ENCODE peak calls at places on chromosomes 11 and 22, in ten cellular contexts. One of them, this sample, is unnamed.
A peak's percentile ranks its signal among the peaks of the same experiment; 100 is the strongest.

GRCh38 chr11:27926469-27926868 is 181.5 kb downstream of the KIF18A start:
- DNase-seq in small intestine: no peak
- DNase-seq in GM12878: no peak
- DNase-seq in NT2/D1: no peak
- DNase-seq in suprapubic skin: no peak
- DNase-seq in effector memory CD4-positive, alpha-beta T cell: no peak
- DNase-seq in lower lobe of right lung: no peak
- DNase-seq in heart left ventricle: no peak
- DNase-seq in stomach: no peak
- DNase-seq in neural progenitor cell: no peak
- DNase-seq in this sample: no peak

GRCh38 chr22:46256358-46256958 is 6.4 kb upstream of the CDPF1 start:
- DNase-seq in small intestine: no peak
- DNase-seq in GM12878: no peak
- DNase-seq in NT2/D1: no peak
- DNase-seq in suprapubic skin: no peak
- DNase-seq in effector memory CD4-positive, alpha-beta T cell: no peak
- DNase-seq in lower lobe of right lung: no peak
- DNase-seq in heart left ventricle: no peak
- DNase-seq in stomach: no peak
- DNase-seq in neural progenitor cell: no peak
- DNase-seq in this sample: no peak

GRCh38 chr11:96317985-96318384 is 25.0 kb downstream of the MAML2 start:
- DNase-seq in small intestine: no peak
- DNase-seq in GM12878: no peak
- DNase-seq in NT2/D1: no peak
- DNase-seq in suprapubic skin: no peak
- DNase-seq in effector memory CD4-positive, alpha-beta T cell: no peak
- DNase-seq in lower lobe of right lung: no peak
- DNase-seq in heart left ventricle: no peak
- DNase-seq in stomach: no peak
- DNase-seq in neural progenitor cell: no peak
- DNase-seq in this sample: no peak

GRCh38 chr11:119114351-119114750 is 7.0 kb upstream of the HINFP start:
- DNase-seq in small intestine: no peak
- DNase-seq in GM12878: no peak
- DNase-seq in NT2/D1: no peak
- DNase-seq in suprapubic skin: no peak
- DNase-seq in effector memory CD4-positive, alpha-beta T cell: no peak
- DNase-seq in lower lobe of right lung: no peak
- DNase-seq in heart left ventricle: no peak
- DNase-seq in stomach: no peak
- DNase-seq in neural progenitor cell: no peak
- DNase-seq in this sample: no peak

GRCh38 chr11:70108250-70108649 is 30.1 kb downstream of the ANO1 start:
- DNase-seq in small intestine: no peak
- DNase-seq in GM12878: no peak
- DNase-seq in NT2/D1: no peak
- DNase-seq in suprapubic skin: no peak
- DNase-seq in effector memory CD4-positive, alpha-beta T cell: no peak
- DNase-seq in lower lobe of right lung: no peak
- DNase-seq in heart left ventricle: no peak
- DNase-seq in stomach: no peak
- DNase-seq in neural progenitor cell: no peak
- DNase-seq in this sample: no peak

GRCh38 chr11:84962018-84962417 is 665.1 kb downstream of the DLG2 start:
- DNase-seq in small intestine: no peak
- DNase-seq in GM12878: no peak
- DNase-seq in NT2/D1: no peak
- DNase-seq in suprapubic skin: no peak
- DNase-seq in effector memory CD4-positive, alpha-beta T cell: no peak
- DNase-seq in lower lobe of right lung: no peak
- DNase-seq in heart left ventricle: no peak
- DNase-seq in stomach: no peak
- DNase-seq in neural progenitor cell: no peak
- DNase-seq in this sample: no peak

GRCh38 chr11:128891410-128891861 is 280 bp downstream of the KCNJ5 start:
- DNase-seq in small intestine: no peak
- DNase-seq in GM12878: no peak
- DNase-seq in NT2/D1: no peak
- DNase-seq in suprapubic skin: no peak
- DNase-seq in effector memory CD4-positive, alpha-beta T cell: no peak
- DNase-seq in lower lobe of right lung: no peak
- DNase-seq in heart left ventricle: no peak
- DNase-seq in stomach: no peak
- DNase-seq in neural progenitor cell: no peak
- DNase-seq in this sample: no peak

GRCh38 chr11:129593098-129593497 is 217.4 kb downstream of the BARX2 start:
- DNase-seq in small intestine: peak; percentile 79
- DNase-seq in GM12878: no peak
- DNase-seq in NT2/D1: peak; percentile 13
- DNase-seq in suprapubic skin: no peak
- DNase-seq in effector memory CD4-positive, alpha-beta T cell: no peak
- DNase-seq in lower lobe of right lung: no peak
- DNase-seq in heart left ventricle: no peak
- DNase-seq in stomach: no peak
- DNase-seq in neural progenitor cell: peak; percentile 11
- DNase-seq in this sample: no peak

GRCh38 chr11:32056445-32056844 is 34.4 kb upstream of the RCN1 start:
- DNase-seq in small intestine: no peak
- DNase-seq in GM12878: no peak
- DNase-seq in NT2/D1: no peak
- DNase-seq in suprapubic skin: no peak
- DNase-seq in effector memory CD4-positive, alpha-beta T cell: no peak
- DNase-seq in lower lobe of right lung: no peak
- DNase-seq in heart left ventricle: no peak
- DNase-seq in stomach: no peak
- DNase-seq in neural progenitor cell: no peak
- DNase-seq in this sample: no peak

GRCh38 chr11:73394416-73395296 is 18.5 kb downstream of the RELT start:
- DNase-seq in small intestine: no peak
- DNase-seq in GM12878: no peak
- DNase-seq in NT2/D1: no peak
- DNase-seq in suprapubic skin: no peak
- DNase-seq in effector memory CD4-positive, alpha-beta T cell: no peak
- DNase-seq in lower lobe of right lung: no peak
- DNase-seq in heart left ventricle: peak; percentile 35
- DNase-seq in stomach: no peak
- DNase-seq in neural progenitor cell: no peak
- DNase-seq in this sample: no peak

GRCh38 chr22:45804986-45805325 is 133.3 kb downstream of the ATXN10 start:
- DNase-seq in small intestine: no peak
- DNase-seq in GM12878: no peak
- DNase-seq in NT2/D1: no peak
- DNase-seq in suprapubic skin: no peak
- DNase-seq in effector memory CD4-positive, alpha-beta T cell: no peak
- DNase-seq in lower lobe of right lung: no peak
- DNase-seq in heart left ventricle: no peak
- DNase-seq in stomach: no peak
- DNase-seq in neural progenitor cell: no peak
- DNase-seq in this sample: no peak

GRCh38 chr11:61480936-61481335 is 27.6 kb upstream of the LRRC10B start:
- DNase-seq in small intestine: no peak
- DNase-seq in GM12878: no peak
- DNase-seq in NT2/D1: peak; percentile 81
- DNase-seq in suprapubic skin: no peak
- DNase-seq in effector memory CD4-positive, alpha-beta T cell: no peak
- DNase-seq in lower lobe of right lung: no peak
- DNase-seq in heart left ventricle: no peak
- DNase-seq in stomach: no peak
- DNase-seq in neural progenitor cell: peak; percentile 97
- DNase-seq in this sample: no peak

GRCh38 chr11:132590554-132590953 is 941.7 kb downstream of the OPCML start:
- DNase-seq in small intestine: no peak
- DNase-seq in GM12878: no peak
- DNase-seq in NT2/D1: no peak
- DNase-seq in suprapubic skin: no peak
- DNase-seq in effector memory CD4-positive, alpha-beta T cell: no peak
- DNase-seq in lower lobe of right lung: no peak
- DNase-seq in heart left ventricle: no peak
- DNase-seq in stomach: no peak
- DNase-seq in neural progenitor cell: no peak
- DNase-seq in this sample: no peak

GRCh38 chr11:11414996-11415395 is 61.9 kb upstream of the CSNK2A3 start:
- DNase-seq in small intestine: no peak
- DNase-seq in GM12878: no peak
- DNase-seq in NT2/D1: no peak
- DNase-seq in suprapubic skin: no peak
- DNase-seq in effector memory CD4-positive, alpha-beta T cell: no peak
- DNase-seq in lower lobe of right lung: no peak
- DNase-seq in heart left ventricle: no peak
- DNase-seq in stomach: no peak
- DNase-seq in neural progenitor cell: peak; percentile 49
- DNase-seq in this sample: no peak

GRCh38 chr11:10807629-10808552 is 835 bp downstream of the EIF4G2 start:
- DNase-seq in small intestine: peak; percentile 54
- DNase-seq in GM12878: no peak
- DNase-seq in NT2/D1: no peak
- DNase-seq in suprapubic skin: peak; percentile 85
- DNase-seq in effector memory CD4-positive, alpha-beta T cell: peak; percentile 9
- DNase-seq in lower lobe of right lung: peak; percentile 79
- DNase-seq in heart left ventricle: peak; percentile 87
- DNase-seq in stomach: peak; percentile 58
- DNase-seq in neural progenitor cell: peak; percentile 65
- DNase-seq in this sample: peak; percentile 72

GRCh38 chr11:36376315-36376887 is 80.3 kb downstream of the PRR5L start:
- DNase-seq in small intestine: peak; percentile 26
- DNase-seq in GM12878: no peak
- DNase-seq in NT2/D1: no peak
- DNase-seq in suprapubic skin: no peak
- DNase-seq in effector memory CD4-positive, alpha-beta T cell: no peak
- DNase-seq in lower lobe of right lung: peak; percentile 60
- DNase-seq in heart left ventricle: peak; percentile 44
- DNase-seq in stomach: peak; percentile 32
- DNase-seq in neural progenitor cell: peak; percentile 72
- DNase-seq in this sample: no peak

GRCh38 chr11:33324211-33324985 is 67.2 kb downstream of the HIPK3 start:
- DNase-seq in small intestine: no peak
- DNase-seq in GM12878: no peak
- DNase-seq in NT2/D1: no peak
- DNase-seq in suprapubic skin: no peak
- DNase-seq in effector memory CD4-positive, alpha-beta T cell: no peak
- DNase-seq in lower lobe of right lung: no peak
- DNase-seq in heart left ventricle: no peak
- DNase-seq in stomach: no peak
- DNase-seq in neural progenitor cell: no peak
- DNase-seq in this sample: no peak

GRCh38 chr11:6538892-6539291 is 41.8 kb downstream of the DNHD1 start:
- DNase-seq in small intestine: peak; percentile 25
- DNase-seq in GM12878: no peak
- DNase-seq in NT2/D1: no peak
- DNase-seq in suprapubic skin: no peak
- DNase-seq in effector memory CD4-positive, alpha-beta T cell: no peak
- DNase-seq in lower lobe of right lung: no peak
- DNase-seq in heart left ventricle: no peak
- DNase-seq in stomach: no peak
- DNase-seq in neural progenitor cell: no peak
- DNase-seq in this sample: no peak

GRCh38 chr11:80197155-80197554 is 756.3 kb upstream of the TENM4 start:
- DNase-seq in small intestine: no peak
- DNase-seq in GM12878: no peak
- DNase-seq in NT2/D1: no peak
- DNase-seq in suprapubic skin: no peak
- DNase-seq in effector memory CD4-positive, alpha-beta T cell: no peak
- DNase-seq in lower lobe of right lung: no peak
- DNase-seq in heart left ventricle: no peak
- DNase-seq in stomach: no peak
- DNase-seq in neural progenitor cell: no peak
- DNase-seq in this sample: no peak

GRCh38 chr11:16392646-16393045 is 36.3 kb upstream of the SOX6 start:
- DNase-seq in small intestine: peak; percentile 76
- DNase-seq in GM12878: no peak
- DNase-seq in NT2/D1: no peak
- DNase-seq in suprapubic skin: no peak
- DNase-seq in effector memory CD4-positive, alpha-beta T cell: no peak
- DNase-seq in lower lobe of right lung: no peak
- DNase-seq in heart left ventricle: no peak
- DNase-seq in stomach: no peak
- DNase-seq in neural progenitor cell: no peak
- DNase-seq in this sample: no peak
- H3K27me3 ChIP-seq in small intestine: no peaks in the 10 kb centered on the region
- H3K27me3 ChIP-seq in GM12878: no peaks in the 10 kb centered on the region
- H3K27me3 ChIP-seq in NT2/D1: no peaks in the 10 kb centered on the region
- H3K27me3 ChIP-seq in suprapubic skin: no peaks in the 10 kb centered on the region
- H3K27me3 ChIP-seq in effector memory CD4-positive, alpha-beta T cell: no peaks in the 10 kb centered on the region
- H3K27me3 ChIP-seq in lower lobe of right lung: no peaks in the 10 kb centered on the region
- H3K27me3 ChIP-seq in heart left ventricle: no peaks in the 10 kb centered on the region
- H3K27me3 ChIP-seq in stomach: no peaks in the 10 kb centered on the region
- H3K27me3 ChIP-seq in neural progenitor cell: peaks cover 85% of the 10 kb centered on the region
- H3K27me3 ChIP-seq in this sample: no peaks in the 10 kb centered on the region

DNA sequence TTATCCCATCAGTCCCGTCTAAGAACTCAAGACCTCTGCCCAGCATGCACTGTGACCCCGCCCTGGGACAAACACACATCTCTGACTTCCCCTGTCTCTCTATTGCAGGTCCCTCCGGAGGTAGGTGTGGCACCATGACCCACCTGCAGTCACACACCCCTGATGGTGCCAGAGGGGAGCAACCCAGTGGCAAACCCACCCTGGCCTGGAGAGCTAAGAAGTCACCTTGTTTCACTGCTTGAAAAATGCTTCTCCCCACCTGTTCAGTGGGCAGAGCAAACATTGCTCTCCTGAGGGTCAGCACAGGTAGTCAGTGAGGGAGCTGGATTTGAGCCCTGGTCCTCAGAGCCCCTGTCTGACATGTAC is 23.9 kb downstream of the CAPN1 start:
- DNase-seq in small intestine: no peak
- DNase-seq in GM12878: no peak
- DNase-seq in NT2/D1: no peak
- DNase-seq in suprapubic skin: peak; percentile 55
- DNase-seq in effector memory CD4-positive, alpha-beta T cell: no peak
- DNase-seq in lower lobe of right lung: no peak
- DNase-seq in heart left ventricle: no peak
- DNase-seq in stomach: peak; percentile 15
- DNase-seq in neural progenitor cell: no peak
- DNase-seq in this sample: no peak
- H3K36me3 ChIP-seq in small intestine: peaks cover 21% of the 10 kb centered on the region
- H3K36me3 ChIP-seq in GM12878: peaks cover 2% of the 10 kb centered on the region
- H3K36me3 ChIP-seq in NT2/D1: peaks cover 74% of the 10 kb centered on the region
- H3K36me3 ChIP-seq in suprapubic skin: peaks cover 88% of the 10 kb centered on the region
- H3K36me3 ChIP-seq in effector memory CD4-positive, alpha-beta T cell: peaks cover 50% of the 10 kb centered on the region
- H3K36me3 ChIP-seq in lower lobe of right lung: peaks cover 94% of the 10 kb centered on the region
- H3K36me3 ChIP-seq in heart left ventricle: peaks cover 94% of the 10 kb centered on the region
- H3K36me3 ChIP-seq in stomach: peaks cover 99% of the 10 kb centered on the region
- H3K36me3 ChIP-seq in neural progenitor cell: no peaks in the 10 kb centered on the region
- H3K36me3 ChIP-seq in this sample: peaks cover 48% of the 10 kb centered on the region

GRCh38 chr22:48278620-48279464 is 1516.4 kb downstream of the TBC1D22A start:
- DNase-seq in small intestine: no peak
- DNase-seq in GM12878: no peak
- DNase-seq in NT2/D1: no peak
- DNase-seq in suprapubic skin: peak; percentile 68
- DNase-seq in effector memory CD4-positive, alpha-beta T cell: no peak
- DNase-seq in lower lobe of right lung: no peak
- DNase-seq in heart left ventricle: no peak
- DNase-seq in stomach: no peak
- DNase-seq in neural progenitor cell: no peak
- DNase-seq in this sample: no peak
- H3K27me3 ChIP-seq in small intestine: no peaks in the 10 kb centered on the region
- H3K27me3 ChIP-seq in GM12878: no peaks in the 10 kb centered on the region
- H3K27me3 ChIP-seq in NT2/D1: no peaks in the 10 kb centered on the region
- H3K27me3 ChIP-seq in suprapubic skin: peaks cover 30% of the 10 kb centered on the region
- H3K27me3 ChIP-seq in effector memory CD4-positive, alpha-beta T cell: no peaks in the 10 kb centered on the region
- H3K27me3 ChIP-seq in lower lobe of right lung: peaks cover 6% of the 10 kb centered on the region
- H3K27me3 ChIP-seq in heart left ventricle: peaks cover 18% of the 10 kb centered on the region
- H3K27me3 ChIP-seq in stomach: no peaks in the 10 kb centered on the region
- H3K27me3 ChIP-seq in neural progenitor cell: no peaks in the 10 kb centered on the region
- H3K27me3 ChIP-seq in this sample: no peaks in the 10 kb centered on the region

GRCh38 chr22:43172191-43172590 is 14.7 kb downstream of the TTLL12 start:
- DNase-seq in small intestine: no peak
- DNase-seq in GM12878: no peak
- DNase-seq in NT2/D1: no peak
- DNase-seq in suprapubic skin: no peak
- DNase-seq in effector memory CD4-positive, alpha-beta T cell: no peak
- DNase-seq in lower lobe of right lung: no peak
- DNase-seq in heart left ventricle: peak; percentile 18
- DNase-seq in stomach: no peak
- DNase-seq in neural progenitor cell: no peak
- DNase-seq in this sample: no peak
- H3K36me3 ChIP-seq in small intestine: peaks cover 22% of the 10 kb centered on the region
- H3K36me3 ChIP-seq in GM12878: peaks cover 12% of the 10 kb centered on the region
- H3K36me3 ChIP-seq in NT2/D1: peaks cover 93% of the 10 kb centered on the region
- H3K36me3 ChIP-seq in suprapubic skin: peaks cover 80% of the 10 kb centered on the region
- H3K36me3 ChIP-seq in effector memory CD4-positive, alpha-beta T cell: peaks cover 29% of the 10 kb centered on the region
- H3K36me3 ChIP-seq in lower lobe of right lung: peaks cover 83% of the 10 kb centered on the region
- H3K36me3 ChIP-seq in heart left ventricle: peaks cover 60% of the 10 kb centered on the region
- H3K36me3 ChIP-seq in stomach: peaks cover 86% of the 10 kb centered on the region
- H3K36me3 ChIP-seq in neural progenitor cell: no peaks in the 10 kb centered on the region
- H3K36me3 ChIP-seq in this sample: peaks cover 32% of the 10 kb centered on the region

This sample was measured in GM06990.